ENCODE peak calls at places on chromosome 9, in ten cellular contexts. W is right lobe of liver; R is IMR-90; L is tibial nerve; I is ovary; A is CD8-positive, alpha-beta memory T cell; O is CD8-positive, alpha-beta T cell; K is cardiac muscle cell; V is SJSA1; M is heart right ventricle. C is an unnamed sample. For H3K27me3, H3K4me1 and H3K36me3, the result is how much of the 10 kb centered on the place peaks cover.

GRCh38 chr9:110979636-110980035 is 58.6 kb downstream of the LPAR1 start:
- DNase-seq in O (no peak), I (no peak), V (no peak), R (no peak), W (no peak), M (no peak), A (no peak), L (no peak), K (no peak), C (no peak)

GRCh38 chr9:69249337-69249736 is 75.3 kb downstream of the TJP2 start:
- DNase-seq in O (no peak), K (no peak), V (no peak), W (no peak), L (no peak), R (peak), M (peak), A (no peak), I (no peak), C (no peak)

GRCh38 chr9:107631788-107632187 is 142.2 kb upstream of the KLF4 start:
- DNase-seq in K (no peak), W (no peak), A (no peak), V (no peak), O (no peak), L (no peak), I (no peak), M (no peak), R (no peak), C (no peak)

GRCh38 chr9:35903049-35903448 is 3.0 kb upstream of the HRCT1 start:
- DNase-seq in V (no peak), I (no peak), O (no peak), W (no peak), M (peak), K (peak), L (no peak), A (no peak), R (peak), C (no peak)

GRCh38 chr9:21813575-21814473 is 11.4 kb downstream of the MTAP start:
- DNase-seq in A (peak), V (peak), K (peak), W (no peak), O (peak), I (peak), M (peak), L (no peak), R (peak), C (peak)

GRCh38 chr9:89498845-89499480 is 1.1 kb upstream of the SEMA4D start:
- DNase-seq in M (no peak), O (peak), W (no peak), A (peak), V (no peak), K (no peak), R (no peak), L (no peak), I (no peak), C (no peak)

GRCh38 chr9:70291446-70291845 is 32.7 kb downstream of the SMC5 start:
- DNase-seq in V (peak), M (no peak), O (no peak), W (no peak), K (no peak), R (peak), L (no peak), A (no peak), I (no peak), C (no peak)

GRCh38 chr9:103068666-103069207 is 73.6 kb downstream of the CYLC2 start:
- DNase-seq in I (no peak), L (no peak), W (no peak), V (no peak), A (no peak), K (no peak), M (no peak), O (no peak), R (no peak), C (no peak)

GRCh38 chr9:33453999-33454660 is 6.7 kb upstream of the AQP3 start:
- DNase-seq in A (no peak), L (no peak), K (no peak), M (no peak), O (peak), V (no peak), W (no peak), R (no peak), I (no peak), C (no peak)

GRCh38 chr9:33263936-33264472 is 504 bp downstream of the BAG1 start:
- DNase-seq in I (no peak), O (peak), L (no peak), V (no peak), K (peak), M (peak), R (no peak), W (peak), A (peak), C (peak)

GRCh38 chr9:87792831-87793288 is 66.9 kb downstream of the CTSL start:
- DNase-seq in R (peak), W (peak), M (peak), O (no peak), V (peak), L (peak), A (no peak), K (no peak), I (no peak), C (no peak)

GRCh38 chr9:88259041-88259440 is 120.8 kb upstream of the SPATA31C2 start:
- DNase-seq in L (no peak), M (no peak), I (no peak), K (no peak), R (no peak), O (no peak), V (no peak), W (no peak), A (no peak), C (no peak)

GRCh38 chr9:110133608-110134214 is 74.2 kb downstream of the C9orf152 start:
- DNase-seq in K (no peak), V (no peak), I (no peak), M (no peak), W (no peak), R (peak), A (no peak), O (no peak), L (no peak), C (no peak)

GRCh38 chr9:97512966-97513560 is 11.6 kb downstream of the TMOD1 start:
- DNase-seq in A (no peak), K (no peak), R (no peak), V (no peak), O (no peak), L (no peak), W (no peak), M (no peak), I (no peak), C (no peak)

GRCh38 chr9:33082538-33083326 is 6.3 kb upstream of the SMU1 start:
- DNase-seq in M (no peak), W (no peak), O (no peak), L (no peak), I (no peak), V (no peak), A (no peak), R (no peak), K (no peak), C (no peak)

GRCh38 chr9:110443878-110444245 is 106.2 kb upstream of the TXNDC8 start:
- DNase-seq in K (no peak), V (no peak), L (no peak), R (peak), W (no peak), O (no peak), M (no peak), A (no peak), I (no peak), C (no peak)

GRCh38 chr9:89342948-89343347 is 24.6 kb downstream of the SECISBP2 start:
- DNase-seq in I (no peak), K (no peak), V (no peak), O (no peak), L (no peak), R (peak), M (no peak), W (no peak), A (no peak), C (no peak)

GRCh38 chr9:132181796-132182521 is 20.1 kb downstream of the NTNG2 start:
- DNase-seq in V (no peak), R (peak), I (no peak), O (no peak), M (peak), W (no peak), L (no peak), A (no peak), K (no peak), C (no peak)

GRCh38 chr9:131668439-131669233 is 71.2 kb downstream of the RAPGEF1 start:
- DNase-seq in L (no peak), I (no peak), O (peak), V (peak), K (no peak), W (peak), M (no peak), R (peak), A (peak), C (peak)

GRCh38 chr9:3954950-3955670 is 344.8 kb downstream of the GLIS3 start:
- DNase-seq in W (no peak), K (no peak), I (no peak), R (peak), L (no peak), V (no peak), M (no peak), O (no peak), A (no peak), C (no peak)

GRCh38 chr9:120846906-120847305 is 4.2 kb upstream of the PSMD5 start:
- DNase-seq in A (no peak), O (no peak), R (peak), V (no peak), I (no peak), K (peak), L (no peak), W (no peak), M (no peak), C (no peak)

GRCh38 chr9:97176206-97176605 is 131.3 kb upstream of the CCDC180 start:
- DNase-seq in W (no peak), V (no peak), L (no peak), O (no peak), M (peak), K (peak), A (no peak), I (no peak), R (no peak), C (no peak)

GRCh38 chr9:87655731-87656130 is 70.2 kb upstream of the CTSL start:
- DNase-seq in L (no peak), O (no peak), V (no peak), I (no peak), W (no peak), K (no peak), R (no peak), A (no peak), M (no peak), C (no peak)

GRCh38 chr9:72305102-72305546 is 59.9 kb downstream of the ZFAND5 start:
- DNase-seq in R (peak), A (no peak), L (no peak), O (no peak), M (peak), I (no peak), V (no peak), W (peak), K (peak), C (no peak)

DNA sequence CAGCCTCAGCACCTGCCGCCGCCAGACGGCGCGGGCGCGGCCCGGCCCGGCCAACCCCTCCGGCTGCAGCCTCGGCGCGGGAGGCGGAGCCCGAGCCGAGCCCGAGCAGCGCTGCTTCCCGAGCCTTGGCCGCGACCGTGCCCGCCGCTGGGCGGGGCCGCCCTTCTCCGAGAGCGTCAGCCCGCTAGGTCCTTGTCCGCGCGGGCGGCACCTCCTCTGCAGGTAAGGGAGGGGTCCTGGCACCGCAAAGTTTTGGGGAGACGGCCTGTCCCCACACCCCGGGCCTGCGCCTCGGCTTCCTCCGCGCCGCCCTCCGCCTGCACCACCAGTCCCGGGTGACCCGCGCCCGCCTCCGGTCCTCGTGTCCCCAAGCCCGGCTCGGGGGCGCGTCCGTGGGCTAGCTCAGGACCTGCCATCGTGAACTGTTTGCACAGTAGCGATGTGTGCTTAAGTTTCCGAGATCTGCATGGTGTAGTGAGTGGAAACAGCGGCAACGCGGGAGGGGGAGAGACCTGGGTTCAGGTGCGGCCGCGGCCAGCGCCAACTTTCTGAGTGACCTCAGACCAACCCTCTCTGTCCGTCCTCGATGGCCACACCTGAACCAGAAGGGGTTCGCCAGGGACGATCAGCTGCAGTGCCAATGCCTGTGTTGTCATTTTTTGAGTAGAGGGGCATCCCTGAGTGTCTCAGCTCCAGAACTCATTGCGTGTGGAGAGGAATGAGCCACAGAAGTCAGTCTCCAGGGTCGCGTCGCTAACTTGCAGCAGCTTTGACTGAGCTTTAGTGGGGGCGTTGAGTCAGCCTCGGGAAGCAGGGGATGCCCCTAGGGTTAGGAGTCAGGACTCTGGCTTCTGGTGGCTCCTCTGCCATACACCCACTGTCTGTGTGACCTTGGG is at the start of gene FRMPD1:
- DNase-seq in L (no peak), V (no peak), O (peak), K (peak), I (peak), A (peak), R (peak), W (peak), M (peak), C (peak)
- H3K27me3 ChIP-seq in L (under half), V (under half), O (under half), K (half or more), I (under half), A (under half), R (half or more), W (under half), M (under half), C (under half)

GRCh38 chr9:130194406-130194932 is 22.3 kb downstream of the NCS1 start:
- DNase-seq in A (no peak), O (peak), V (no peak), W (no peak), M (no peak), I (no peak), K (no peak), R (no peak), L (no peak), C (no peak)
- H3K4me1 ChIP-seq in A (under half), O (under half), V (under half), W (under half), M (under half), I (under half), K (half or more), R (under half), L (under half), C (under half)

GRCh38 chr9:128162215-128163026 is 2.4 kb downstream of the BBLN start:
- DNase-seq in W (no peak), R (no peak), V (no peak), O (no peak), L (no peak), M (peak), A (no peak), K (no peak), I (peak), C (no peak)

GRCh38 chr9:128163523-128164331 is 3.7 kb downstream of the BBLN start:
- DNase-seq in M (no peak), I (peak), K (no peak), R (no peak), V (no peak), L (no peak), A (no peak), W (no peak), O (no peak), C (no peak)

GRCh38 chr9:128166169-128166568 is 6.1 kb downstream of the BBLN start:
- DNase-seq in K (no peak), R (no peak), W (no peak), A (no peak), M (no peak), O (no peak), V (no peak), L (no peak), I (no peak), C (no peak)

GRCh38 chr9:128163027-128163515 is 3.0 kb downstream of the BBLN start:
- DNase-seq in O (no peak), W (no peak), V (no peak), R (no peak), K (no peak), I (no peak), A (no peak), M (no peak), L (no peak), C (no peak)

DNA sequence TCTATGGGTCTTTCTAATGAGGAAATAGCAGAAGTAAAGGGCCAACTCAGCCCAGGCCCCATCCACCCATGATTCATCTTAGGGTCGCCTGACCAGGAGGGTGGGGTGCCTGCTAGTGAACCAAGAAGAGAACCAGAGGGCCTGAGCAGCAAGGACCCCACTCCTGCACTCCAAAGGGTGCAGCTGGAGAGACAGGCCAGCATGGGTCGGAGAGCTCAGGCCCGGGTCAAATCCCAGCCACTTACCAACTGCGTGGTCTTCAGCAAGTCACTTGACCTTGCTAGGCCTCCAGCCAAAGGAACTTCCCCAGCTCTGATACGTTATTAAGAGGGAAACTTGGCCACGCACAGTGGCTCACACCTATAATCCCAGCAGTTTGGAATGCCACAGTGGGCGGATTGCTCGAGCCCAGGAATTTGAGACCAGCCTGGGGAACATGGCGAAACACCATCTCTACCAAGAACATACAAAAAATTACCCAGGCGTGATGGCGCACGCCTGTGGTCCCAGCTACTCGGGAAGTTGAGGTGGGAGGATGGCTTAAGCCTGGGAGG is 4.3 kb downstream of the BBLN start:
- DNase-seq in W (no peak), O (no peak), M (no peak), V (no peak), A (no peak), I (no peak), R (peak), L (no peak), K (no peak), C (no peak)
- H3K36me3 ChIP-seq in W (under half), O (under half), M (under half), V (half or more), A (under half), I (under half), R (half or more), L (under half), K (under half), C (under half)

DNA sequence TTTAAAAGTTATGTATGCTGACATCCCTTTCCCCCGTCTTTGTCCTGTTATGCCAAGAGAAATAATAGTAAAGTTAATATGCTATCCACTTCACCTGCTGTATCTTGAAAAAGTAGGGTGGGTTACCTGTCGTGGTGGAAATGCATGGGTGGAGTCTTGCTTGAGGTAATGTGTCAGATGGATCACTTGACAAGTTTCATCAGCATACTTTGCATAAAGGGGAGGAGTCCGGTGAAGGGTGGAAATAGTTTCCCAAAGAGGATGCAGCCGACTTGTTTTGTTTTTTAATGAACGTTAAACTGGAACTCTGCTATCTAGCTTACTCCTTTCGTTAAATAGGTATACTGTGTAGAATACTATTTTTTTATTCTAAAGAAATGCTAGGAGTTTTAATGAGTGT is 9.0 kb upstream of the DMRT3 start:
- DNase-seq in I (no peak), O (no peak), K (no peak), V (no peak), R (no peak), A (no peak), L (no peak), M (no peak), W (no peak), C (no peak)
- H3K27me3 ChIP-seq in I (under half), O (under half), K (half or more), V (under half), R (under half), A (under half), L (half or more), M (half or more), W (under half), C (half or more)

GRCh38 chr9:127537014-127537413 is 75.1 kb upstream of the STXBP1 start:
- DNase-seq in W (no peak), O (peak), L (no peak), V (no peak), R (peak), I (no peak), M (no peak), K (peak), A (no peak), C (no peak)
- H3K4me1 ChIP-seq in W (under half), O (under half), L (half or more), V (half or more), R (half or more), I (under half), M (half or more), K (under half), A (under half), C (under half)

DNA sequence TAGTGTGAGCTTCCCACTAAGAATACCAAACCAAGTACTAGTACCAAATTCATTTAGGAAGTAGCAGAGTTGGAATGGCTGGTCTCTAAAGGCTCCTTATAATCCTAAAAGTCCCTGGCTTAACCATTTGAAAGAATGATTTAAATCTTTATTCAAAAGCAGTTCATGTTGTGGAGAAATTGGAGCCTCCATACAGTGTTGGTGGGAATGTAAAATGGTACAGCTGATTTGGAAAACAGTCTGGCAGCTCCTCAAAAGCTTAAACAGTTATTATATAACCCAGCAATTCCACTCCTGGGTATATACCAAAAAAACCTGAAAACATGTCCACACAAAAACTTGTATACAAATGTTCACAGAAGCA is 2.9 kb downstream of the PLIN2 start:
- DNase-seq in K (no peak), L (no peak), A (no peak), R (no peak), W (no peak), V (no peak), I (no peak), O (no peak), M (no peak), C (no peak)
- H3K36me3 ChIP-seq in K (under half), L (under half), A (under half), R (under half), W (half or more), V (under half), I (under half), O (under half), M (under half), C (under half)

GRCh38 chr9:94783121-94783664 is 56.7 kb downstream of the AOPEP start:
- DNase-seq in K (peak), I (peak), R (peak), O (peak), M (peak), L (peak), V (peak), A (peak), W (peak), C (no peak)
- H3K27me3 ChIP-seq in K (under half), I (under half), R (under half), O (under half), M (under half), L (under half), V (under half), A (under half), W (under half), C (under half)

DNA sequence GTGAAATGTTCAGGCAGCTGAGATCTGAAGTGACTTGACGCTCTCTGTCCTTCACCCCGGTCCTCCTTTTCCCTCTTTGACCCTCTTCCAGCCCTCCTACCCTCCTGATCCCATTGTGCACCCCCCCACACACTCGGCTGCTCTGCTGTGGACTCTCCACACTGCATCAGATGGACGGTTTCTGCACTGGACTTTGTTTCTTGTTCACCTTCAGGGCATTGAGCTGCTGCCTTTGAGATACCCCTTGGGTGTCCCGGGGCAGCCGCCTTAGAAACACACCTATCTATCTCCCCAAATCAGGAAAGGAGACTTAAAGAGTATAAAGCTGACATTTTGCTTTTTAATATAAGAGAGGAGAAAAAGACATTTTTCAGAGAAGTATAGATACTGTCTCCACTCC is 27.5 kb downstream of the AMBP start:
- DNase-seq in L (no peak), R (no peak), V (no peak), M (no peak), I (no peak), W (no peak), O (no peak), A (no peak), K (no peak), C (no peak)
- H3K4me1 ChIP-seq in L (under half), R (under half), V (under half), M (under half), I (under half), W (under half), O (under half), A (under half), K (under half), C (under half)

GRCh38 chr9:134716067-134716466 is 74.5 kb downstream of the COL5A1 start:
- DNase-seq in A (no peak), V (no peak), K (no peak), M (no peak), R (peak), L (no peak), I (no peak), O (no peak), W (no peak), C (no peak)
- H3K36me3 ChIP-seq in A (under half), V (half or more), K (under half), M (under half), R (half or more), L (under half), I (under half), O (under half), W (under half), C (under half)

C was measured in effector memory CD4-positive, alpha-beta T cell.